ENCODE peak calls at places on chromosomes 4 and X, in seven cellular contexts. B is HepG2, I is HCT116, V is H1, H is GM12878, L is K562, A is SK-N-SH. F is an unnamed sample.

GRCh38 chrX:40496728-40497127 is 84.0 kb upstream of the ATP6AP2 start:
- DNase-seq in A (peak; percentile 41), H (no peak), V (no peak), L (no peak), I (no peak), B (peak; percentile 4), F (no peak)

GRCh38 chr4:68732653-68733466 is 62.4 kb upstream of the UGT2B15 start:
- DNase-seq in B (peak; percentile 100), H (peak; percentile 13), V (no peak), A (no peak), L (no peak), I (no peak), F (no peak)

GRCh38 chr4:153143527-153144348 is 60.5 kb upstream of the TRIM2 start:
- DNase-seq in L (peak; percentile 29), H (no peak), B (no peak), A (peak; percentile 82), I (peak; percentile 51), V (no peak), F (no peak)

GRCh38 chr4:38795087-38795486 is 9.5 kb downstream of the TLR1 start:
- DNase-seq in L (no peak), I (no peak), V (no peak), B (no peak), H (no peak), A (no peak), F (no peak)

GRCh38 chr4:83599183-83599582 is 63.3 kb downstream of the GPAT3 start:
- DNase-seq in I (peak; percentile 23), A (no peak), L (peak; percentile 55), H (no peak), V (no peak), B (peak; percentile 27), F (no peak)

GRCh38 chrX:132958086-132958703 is at the start of gene HS6ST2:
- DNase-seq in I (peak; percentile 21), A (peak; percentile 67), H (no peak), B (no peak), V (no peak), L (no peak), F (no peak)

GRCh38 chr4:145097331-145097820 is 620 bp downstream of the ANAPC10 start:
- DNase-seq in L (no peak), B (no peak), A (no peak), V (no peak), H (no peak), I (no peak), F (no peak)

GRCh38 chr4:102585329-102585728 is 84.2 kb downstream of the NFKB1 start:
- DNase-seq in H (no peak), A (no peak), B (no peak), L (no peak), I (no peak), V (no peak), F (no peak)

GRCh38 chrX:16213970-16214369 is 46.7 kb downstream of the MAGEB17 start:
- DNase-seq in I (no peak), B (no peak), A (no peak), L (no peak), V (no peak), H (no peak), F (no peak)

GRCh38 chrX:16212024-16212423 is 44.7 kb downstream of the MAGEB17 start:
- DNase-seq in L (no peak), V (no peak), B (no peak), H (no peak), I (no peak), A (no peak), F (no peak)

GRCh38 chrX:16208601-16209000 is 41.3 kb downstream of the MAGEB17 start:
- DNase-seq in A (no peak), L (no peak), B (no peak), I (no peak), H (no peak), V (no peak), F (no peak)

GRCh38 chrX:16215660-16216059 is 48.4 kb downstream of the MAGEB17 start:
- DNase-seq in L (no peak), B (no peak), I (no peak), V (no peak), H (no peak), A (no peak), F (no peak)

DNA sequence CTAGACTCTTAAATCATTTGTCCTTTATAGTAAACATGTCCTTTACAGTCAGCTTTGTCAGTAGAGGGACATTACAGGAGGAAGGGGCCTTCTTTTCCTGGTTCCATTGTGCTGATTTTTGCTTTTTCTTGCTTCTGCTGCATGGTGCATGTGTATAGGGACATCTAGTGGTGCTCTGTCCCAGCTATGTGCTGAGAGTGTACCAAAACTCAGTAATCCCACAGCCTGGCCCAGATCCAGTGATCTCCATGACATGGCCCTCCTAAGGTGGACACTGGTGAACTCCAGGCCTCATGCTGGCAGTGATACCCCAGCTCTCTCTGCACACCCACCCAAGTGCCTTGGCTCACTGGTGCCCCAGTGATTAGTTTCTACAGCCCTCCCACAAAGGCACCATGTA is 45.2 kb downstream of the MAGEB17 start:
- DNase-seq in V (no peak), I (peak; percentile 7), A (peak; percentile 4), L (no peak), B (peak; percentile 0), H (no peak), F (peak; percentile 50)
- TF ChIP-seq JUND in V (no peak), I (no peak), A (no peak), L (no peak), B (no peak), H (no peak), F (no peak)

DNA sequence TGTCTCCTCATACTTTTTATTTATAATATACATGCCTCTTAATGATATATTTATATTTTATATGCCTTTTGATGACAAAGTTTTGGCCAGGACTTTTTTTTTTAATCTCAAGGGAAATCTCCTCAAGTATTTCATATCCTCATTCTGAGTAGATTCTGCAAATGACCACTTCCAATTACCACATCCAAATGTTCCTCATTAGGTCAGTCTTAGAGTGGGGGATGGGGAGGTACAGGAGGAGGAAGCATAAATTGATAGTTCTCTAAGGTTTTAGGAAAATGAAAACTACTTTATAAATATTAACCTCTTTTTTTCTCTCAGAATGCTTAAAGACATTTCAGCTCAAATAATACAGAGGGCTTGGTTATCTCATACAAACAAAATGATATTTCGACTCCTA is 3.6 kb downstream of the CXorf58 start:
- DNase-seq in V (no peak), A (no peak), B (no peak), H (no peak), L (no peak), I (no peak), F (no peak)
- TF ChIP-seq JUND in V (no peak), A (no peak), B (no peak), H (no peak), L (no peak), I (no peak), F (no peak)

GRCh38 chr4:76307670-76308014 is 1.1 kb downstream of the STBD1 start:
- DNase-seq in H (no peak), B (no peak), V (no peak), A (peak; percentile 68), I (no peak), L (no peak), F (no peak)

GRCh38 chr4:76305033-76305687 is 1.4 kb upstream of the STBD1 start:
- DNase-seq in I (no peak), B (no peak), V (no peak), L (no peak), A (no peak), H (no peak), F (no peak)

GRCh38 chr4:76305971-76306881 is at the start of gene STBD1:
- DNase-seq in H (no peak), A (peak; percentile 86), B (peak; percentile 68), I (peak; percentile 53), L (peak; percentile 43), V (peak; percentile 47), F (peak; percentile 71)

GRCh38 chr4:76308548-76308947 is 2.0 kb downstream of the STBD1 start:
- DNase-seq in B (peak; percentile 87), H (no peak), A (peak; percentile 28), L (peak; percentile 35), V (no peak), I (no peak), F (no peak)

DNA sequence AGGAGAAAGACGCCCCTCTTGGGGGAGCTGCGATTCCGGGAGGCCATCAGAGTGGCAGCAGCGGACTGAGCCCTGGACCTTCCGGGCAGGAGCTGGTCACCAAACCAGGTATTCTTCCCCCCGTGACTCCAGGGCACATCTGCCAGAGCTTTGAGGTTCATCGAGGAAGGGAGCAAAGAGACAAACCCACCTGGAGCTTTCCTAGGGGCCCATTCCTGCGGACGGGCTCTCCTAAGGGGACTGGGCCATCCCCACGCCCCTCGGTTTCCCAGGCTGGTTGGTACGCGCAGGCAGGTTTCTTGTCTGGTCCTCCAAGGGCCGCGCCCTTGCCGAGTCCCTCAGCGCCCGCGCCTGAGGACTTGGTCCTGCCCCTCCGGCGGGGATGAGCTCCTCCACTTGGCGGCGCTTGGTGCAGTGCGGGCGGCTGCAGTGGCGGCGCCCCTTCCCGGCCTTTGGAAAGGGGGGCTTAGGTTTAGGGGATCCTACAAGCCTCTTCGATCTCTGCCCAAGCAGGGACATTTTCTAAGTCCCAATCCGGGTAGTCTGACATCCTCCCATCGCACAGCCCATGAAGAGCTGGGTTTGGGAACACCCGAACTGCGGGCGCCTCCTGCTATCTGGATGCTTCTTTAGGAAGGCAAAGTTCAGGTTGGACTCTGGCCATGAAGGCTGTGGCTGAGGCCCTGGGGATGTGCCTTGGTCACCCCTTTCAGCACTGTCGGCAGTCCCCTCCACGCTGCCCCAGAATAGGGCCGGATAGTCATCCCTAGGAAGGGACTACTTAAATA is 543 bp downstream of the STBD1 start:
- DNase-seq in L (no peak), V (peak; percentile 44), B (peak; percentile 19), H (no peak), I (no peak), A (peak; percentile 77), F (peak; percentile 53)
- TF ChIP-seq JUND in L (no peak), V (no peak), B (no peak), H (no peak), I (no peak), A (no peak), F (no peak)

GRCh38 chr4:8847331-8847730 is 24.3 kb downstream of the HMX1 start:
- DNase-seq in A (peak; percentile 10), H (no peak), L (no peak), B (no peak), I (no peak), V (no peak), F (no peak)

GRCh38 chr4:8844976-8845690 is 26.5 kb downstream of the HMX1 start:
- DNase-seq in I (no peak), A (peak; percentile 5), B (no peak), L (no peak), H (no peak), V (no peak), F (no peak)

GRCh38 chr4:8847764-8848163 is 23.9 kb downstream of the HMX1 start:
- DNase-seq in H (no peak), B (no peak), L (no peak), V (no peak), I (peak; percentile 12), A (peak; percentile 47), F (peak; percentile 63)

GRCh38 chr4:8846864-8847263 is 24.8 kb downstream of the HMX1 start:
- DNase-seq in A (no peak), B (no peak), V (no peak), H (no peak), I (peak; percentile 28), L (no peak), F (no peak)

DNA sequence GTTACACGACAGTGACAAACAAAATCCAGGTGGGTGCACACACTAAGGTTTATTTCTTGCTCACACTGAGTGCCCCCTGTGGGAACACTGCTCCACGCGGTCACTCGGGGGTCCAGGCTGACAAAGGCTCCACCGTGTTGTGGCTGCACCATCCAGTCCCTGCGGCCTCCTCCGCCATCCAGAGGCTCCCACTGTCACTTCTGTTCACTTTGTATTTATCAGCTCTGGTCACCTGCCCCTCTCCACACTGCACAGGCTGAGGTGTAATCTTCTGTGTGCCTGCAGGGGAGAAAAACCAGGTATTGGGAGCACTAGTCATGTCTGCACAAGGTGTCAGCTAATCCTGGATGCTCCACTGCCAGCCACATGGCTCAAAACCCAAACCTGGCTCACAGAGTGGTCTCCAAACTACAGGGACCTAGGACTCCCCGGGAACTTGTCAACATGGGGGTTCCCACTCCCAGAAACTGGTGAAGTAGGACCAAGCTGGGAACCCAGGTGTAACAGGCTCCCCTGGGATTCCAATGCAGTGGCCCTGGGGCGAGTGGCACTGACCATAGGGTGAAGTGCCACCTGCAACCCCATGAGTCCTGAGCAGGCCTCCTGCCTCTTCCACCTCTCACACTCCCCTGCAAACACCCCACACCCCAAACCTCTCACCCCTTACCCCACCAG is 25.5 kb downstream of the HMX1 start:
- DNase-seq in L (no peak), A (peak; percentile 6), V (no peak), H (no peak), I (no peak), B (no peak), F (no peak)
- TF ChIP-seq JUND in L (no peak), A (no peak), V (no peak), H (no peak), I (no peak), B (no peak), F (no peak)